ENCODE peak calls at places on chromosomes 1 and 21, in four cellular contexts. One of them, this sample, is unnamed.

GRCh38 chr21:41581592-41582228 is 73.8 kb upstream of the TMPRSS2 start:
- DNase-seq in hypothalamus: no peak
- DNase-seq in EH: no peak
- DNase-seq in stomach: peak
- DNase-seq in this sample: no peak

GRCh38 chr1:200364121-200364759 is 45.6 kb downstream of the ZNF281 start:
- DNase-seq in hypothalamus: no peak
- DNase-seq in EH: peak
- DNase-seq in stomach: no peak
- DNase-seq in this sample: no peak

GRCh38 chr1:64856564-64856963 is 109.8 kb downstream of the JAK1 start:
- DNase-seq in hypothalamus: no peak
- DNase-seq in EH: no peak
- DNase-seq in stomach: no peak
- DNase-seq in this sample: no peak

GRCh38 chr1:47211796-47212269 is 20.2 kb downstream of the TAL1 start:
- DNase-seq in hypothalamus: no peak
- DNase-seq in EH: no peak
- DNase-seq in stomach: no peak
- DNase-seq in this sample: no peak

GRCh38 chr21:20875741-20876140 is 122.5 kb upstream of the NCAM2 start:
- DNase-seq in hypothalamus: no peak
- DNase-seq in EH: no peak
- DNase-seq in stomach: no peak
- DNase-seq in this sample: no peak

GRCh38 chr21:18245493-18245967 is 897 bp downstream of the CHODL start:
- DNase-seq in hypothalamus: no peak
- DNase-seq in EH: no peak
- DNase-seq in stomach: no peak
- DNase-seq in this sample: no peak

GRCh38 chr1:66725885-66726665 is 26.2 kb upstream of the DYNLT5 start:
- DNase-seq in hypothalamus: peak
- DNase-seq in EH: peak
- DNase-seq in stomach: peak
- DNase-seq in this sample: peak

GRCh38 chr1:153697873-153698647 is 19.6 kb downstream of the NPR1 start:
- DNase-seq in hypothalamus: no peak
- DNase-seq in EH: no peak
- DNase-seq in stomach: no peak
- DNase-seq in this sample: no peak

GRCh38 chr1:213568929-213569815 is 418.6 kb upstream of the PROX1 start:
- DNase-seq in hypothalamus: no peak
- DNase-seq in EH: no peak
- DNase-seq in stomach: no peak
- DNase-seq in this sample: no peak

GRCh38 chr21:30044447-30045064 is 104.8 kb upstream of the GRIK1 start:
- DNase-seq in hypothalamus: no peak
- DNase-seq in EH: peak
- DNase-seq in stomach: no peak
- DNase-seq in this sample: no peak

GRCh38 chr1:209628618-209629299 is 23.5 kb downstream of the LAMB3 start:
- DNase-seq in hypothalamus: no peak
- DNase-seq in EH: no peak
- DNase-seq in stomach: no peak
- DNase-seq in this sample: no peak

GRCh38 chr1:155173478-155174333 is at the start of gene TRIM46:
- DNase-seq in hypothalamus: no peak
- DNase-seq in EH: peak
- DNase-seq in stomach: peak
- DNase-seq in this sample: no peak

GRCh38 chr1:198373376-198373775 is 167.1 kb downstream of the ATP6V1G3 start:
- DNase-seq in hypothalamus: no peak
- DNase-seq in EH: peak
- DNase-seq in stomach: no peak
- DNase-seq in this sample: no peak

GRCh38 chr1:65393345-65393744 is 27.1 kb upstream of the LEPR start:
- DNase-seq in hypothalamus: no peak
- DNase-seq in EH: peak
- DNase-seq in stomach: no peak
- DNase-seq in this sample: no peak

GRCh38 chr1:153565529-153566374 is at the start of gene S100A2:
- DNase-seq in hypothalamus: no peak
- DNase-seq in EH: peak
- DNase-seq in stomach: peak
- DNase-seq in this sample: no peak

GRCh38 chr21:35637431-35637830 is 422.9 kb downstream of the SETD4 start:
- DNase-seq in hypothalamus: no peak
- DNase-seq in EH: peak
- DNase-seq in stomach: peak
- DNase-seq in this sample: no peak

GRCh38 chr1:30034105-30034626 is 689.2 kb downstream of the MATN1 start:
- DNase-seq in hypothalamus: no peak
- DNase-seq in EH: no peak
- DNase-seq in stomach: no peak
- DNase-seq in this sample: no peak

GRCh38 chr1:230125633-230126528 is 58.8 kb downstream of the GALNT2 start:
- DNase-seq in hypothalamus: no peak
- DNase-seq in EH: peak
- DNase-seq in stomach: no peak
- DNase-seq in this sample: no peak

GRCh38 chr1:110540891-110541685 is 22.1 kb upstream of the KCNA10 start:
- DNase-seq in hypothalamus: no peak
- DNase-seq in EH: no peak
- DNase-seq in stomach: no peak
- DNase-seq in this sample: no peak

GRCh38 chr1:234605983-234606730 is 3.8 kb downstream of the IRF2BP2 start:
- DNase-seq in hypothalamus: no peak
- DNase-seq in EH: peak
- DNase-seq in stomach: peak
- DNase-seq in this sample: no peak

GRCh38 chr21:22115746-22116145 is 1117.5 kb downstream of the NCAM2 start:
- DNase-seq in hypothalamus: no peak
- DNase-seq in EH: no peak
- DNase-seq in stomach: no peak
- DNase-seq in this sample: no peak

GRCh38 chr21:45330075-45330781 is 42.5 kb upstream of the POFUT2 start:
- DNase-seq in hypothalamus: no peak
- DNase-seq in EH: peak
- DNase-seq in stomach: no peak
- DNase-seq in this sample: no peak

GRCh38 chr1:25898223-25899015 is 7.8 kb downstream of the STMN1 start:
- DNase-seq in hypothalamus: no peak
- DNase-seq in EH: no peak
- DNase-seq in stomach: no peak
- DNase-seq in this sample: no peak

GRCh38 chr1:44673675-44674112 is 587 bp downstream of the TMEM53 start:
- DNase-seq in hypothalamus: no peak
- DNase-seq in EH: no peak
- DNase-seq in stomach: no peak
- DNase-seq in this sample: no peak

GRCh38 chr1:235009561-235010306 is 118.9 kb downstream of the TOMM20 start:
- DNase-seq in hypothalamus: no peak
- DNase-seq in EH: no peak
- DNase-seq in stomach: no peak
- DNase-seq in this sample: no peak

GRCh38 chr21:36735724-36736310 is 36.9 kb downstream of the SIM2 start:
- DNase-seq in hypothalamus: no peak
- DNase-seq in EH: no peak
- DNase-seq in stomach: peak
- DNase-seq in this sample: no peak

GRCh38 chr1:229155472-229155871 is 115.4 kb upstream of the RAB4A start:
- DNase-seq in hypothalamus: no peak
- DNase-seq in EH: no peak
- DNase-seq in stomach: no peak
- DNase-seq in this sample: no peak

GRCh38 chr1:19033926-19034680 is 77.6 kb upstream of the IFFO2 start:
- DNase-seq in hypothalamus: no peak
- DNase-seq in EH: peak
- DNase-seq in stomach: no peak
- DNase-seq in this sample: no peak

GRCh38 chr1:215083408-215083961 is 948 bp downstream of the KCNK2 start:
- DNase-seq in hypothalamus: no peak
- DNase-seq in EH: peak
- DNase-seq in stomach: no peak
- DNase-seq in this sample: no peak

GRCh38 chr1:210792703-210793102 is 341.2 kb downstream of the KCNH1 start:
- DNase-seq in hypothalamus: no peak
- DNase-seq in EH: peak
- DNase-seq in stomach: no peak
- DNase-seq in this sample: no peak

GRCh38 chr1:50268049-50268448 is 155.2 kb downstream of the DMRTA2 start:
- DNase-seq in hypothalamus: no peak
- DNase-seq in EH: no peak
- DNase-seq in stomach: no peak
- DNase-seq in this sample: no peak

GRCh38 chr1:110337704-110338199 is 1.4 kb upstream of the RBM15 start:
- DNase-seq in hypothalamus: no peak
- DNase-seq in EH: no peak
- DNase-seq in stomach: peak
- DNase-seq in this sample: no peak

GRCh38 chr1:61083014-61083798 is 845 bp downstream of the NFIA start:
- DNase-seq in hypothalamus: no peak
- DNase-seq in EH: peak
- DNase-seq in stomach: peak
- DNase-seq in this sample: peak

GRCh38 chr1:85445906-85446305 is 19.1 kb downstream of the DDAH1 start:
- DNase-seq in hypothalamus: no peak
- DNase-seq in EH: peak
- DNase-seq in stomach: no peak
- DNase-seq in this sample: no peak

GRCh38 chr1:161185282-161185682 is 8.0 kb upstream of the B4GALT3 start:
- DNase-seq in hypothalamus: no peak
- DNase-seq in EH: peak
- DNase-seq in stomach: peak
- DNase-seq in this sample: peak

GRCh38 chr1:3992103-3992556 is 92.1 kb upstream of the C1orf174 start:
- DNase-seq in hypothalamus: no peak
- DNase-seq in EH: no peak
- DNase-seq in stomach: no peak
- DNase-seq in this sample: no peak

GRCh38 chr1:107196973-107197562 is 56.2 kb downstream of the NTNG1 start:
- DNase-seq in hypothalamus: no peak
- DNase-seq in EH: peak
- DNase-seq in stomach: no peak
- DNase-seq in this sample: peak

GRCh38 chr21:16651956-16652355 is 860.9 kb upstream of the CXADR start:
- DNase-seq in hypothalamus: no peak
- DNase-seq in EH: no peak
- DNase-seq in stomach: no peak
- DNase-seq in this sample: no peak

GRCh38 chr1:221611930-221612777 is 129.7 kb downstream of the DUSP10 start:
- DNase-seq in hypothalamus: no peak
- DNase-seq in EH: peak
- DNase-seq in stomach: no peak
- DNase-seq in this sample: no peak

GRCh38 chr1:67144696-67145095 is 9.9 kb upstream of the C1orf141 start:
- DNase-seq in hypothalamus: no peak
- DNase-seq in EH: no peak
- DNase-seq in stomach: no peak
- DNase-seq in this sample: no peak